ENCODE peak calls at places on chromosomes 6 and 20, in five cellular contexts. One of them, this sample, is unnamed.

GRCh38 chr6:159646731-159647130 is 46.3 kb downstream of the SOD2 start:
- DNase-seq in SK-N-SH: no peak
- DNase-seq in HL-60: no peak
- DNase-seq in stomach: no peak
- DNase-seq in HCT116: no peak
- DNase-seq in this sample: no peak

GRCh38 chr6:21095462-21095861 is 498.1 kb upstream of the SOX4 start:
- DNase-seq in stomach: no peak
- DNase-seq in HCT116: no peak
- DNase-seq in HL-60: no peak
- DNase-seq in SK-N-SH: no peak
- DNase-seq in this sample: no peak

GRCh38 chr6:140071115-140071514 is 696.7 kb upstream of the CITED2 start:
- DNase-seq in stomach: no peak
- DNase-seq in HL-60: no peak
- DNase-seq in SK-N-SH: peak
- DNase-seq in HCT116: no peak
- DNase-seq in this sample: no peak

GRCh38 chr6:20334334-20334733 is 67.3 kb upstream of the E2F3 start:
- DNase-seq in HL-60: no peak
- DNase-seq in SK-N-SH: no peak
- DNase-seq in stomach: no peak
- DNase-seq in HCT116: no peak
- DNase-seq in this sample: no peak

GRCh38 chr6:125182237-125183018 is 28.9 kb downstream of the TPD52L1 start:
- DNase-seq in SK-N-SH: no peak
- DNase-seq in stomach: no peak
- DNase-seq in HL-60: no peak
- DNase-seq in HCT116: no peak
- DNase-seq in this sample: no peak

GRCh38 chr6:100257661-100258395 is 206.9 kb downstream of the SIM1 start:
- DNase-seq in HCT116: peak
- DNase-seq in HL-60: no peak
- DNase-seq in stomach: no peak
- DNase-seq in SK-N-SH: no peak
- DNase-seq in this sample: no peak

GRCh38 chr6:77474286-77474956 is 11.1 kb upstream of the HTR1B start:
- DNase-seq in HL-60: no peak
- DNase-seq in stomach: no peak
- DNase-seq in SK-N-SH: no peak
- DNase-seq in HCT116: no peak
- DNase-seq in this sample: no peak

GRCh38 chr6:158536891-158537798 is 22.7 kb upstream of the TMEM181 start:
- DNase-seq in SK-N-SH: peak
- DNase-seq in HL-60: no peak
- DNase-seq in HCT116: peak
- DNase-seq in stomach: no peak
- DNase-seq in this sample: no peak

GRCh38 chr6:147205690-147206600 is 1.7 kb downstream of the STXBP5 start:
- DNase-seq in HCT116: no peak
- DNase-seq in SK-N-SH: peak
- DNase-seq in HL-60: no peak
- DNase-seq in stomach: no peak
- DNase-seq in this sample: no peak

GRCh38 chr6:48535569-48535968 is 424.6 kb upstream of the PTCHD4 start:
- DNase-seq in HCT116: no peak
- DNase-seq in stomach: no peak
- DNase-seq in HL-60: peak
- DNase-seq in SK-N-SH: no peak
- DNase-seq in this sample: no peak

GRCh38 chr20:4989570-4989969 is 11.7 kb downstream of the SLC23A2 start:
- DNase-seq in HL-60: no peak
- DNase-seq in stomach: no peak
- DNase-seq in SK-N-SH: no peak
- DNase-seq in HCT116: no peak
- DNase-seq in this sample: no peak

GRCh38 chr6:44122821-44123220 is 4.4 kb downstream of the MRPL14 start:
- DNase-seq in HL-60: no peak
- DNase-seq in stomach: no peak
- DNase-seq in SK-N-SH: no peak
- DNase-seq in HCT116: no peak
- DNase-seq in this sample: no peak

GRCh38 chr6:149529650-149530049 is 16.2 kb downstream of the PPIL4 start:
- DNase-seq in HL-60: no peak
- DNase-seq in HCT116: no peak
- DNase-seq in SK-N-SH: no peak
- DNase-seq in stomach: no peak
- DNase-seq in this sample: no peak

GRCh38 chr6:88982720-88983119 is 19.3 kb upstream of the RNGTT start:
- DNase-seq in HL-60: peak
- DNase-seq in SK-N-SH: peak
- DNase-seq in stomach: peak
- DNase-seq in HCT116: peak
- DNase-seq in this sample: peak

GRCh38 chr6:113306552-113307145 is 550.5 kb upstream of the MARCKS start:
- DNase-seq in HL-60: peak
- DNase-seq in HCT116: peak
- DNase-seq in SK-N-SH: no peak
- DNase-seq in stomach: peak
- DNase-seq in this sample: no peak

GRCh38 chr20:58990651-58991445 is 9.8 kb downstream of the NELFCD start:
- DNase-seq in stomach: no peak
- DNase-seq in HCT116: no peak
- DNase-seq in SK-N-SH: no peak
- DNase-seq in HL-60: no peak
- DNase-seq in this sample: no peak

GRCh38 chr6:126805861-126806260 is 312.6 kb upstream of the RSPO3 start:
- DNase-seq in stomach: no peak
- DNase-seq in HCT116: no peak
- DNase-seq in HL-60: no peak
- DNase-seq in SK-N-SH: no peak
- DNase-seq in this sample: no peak

GRCh38 chr6:10528170-10528981 is 7.2 kb downstream of the GCNT2 start:
- DNase-seq in SK-N-SH: no peak
- DNase-seq in stomach: peak
- DNase-seq in HCT116: no peak
- DNase-seq in HL-60: no peak
- DNase-seq in this sample: no peak

GRCh38 chr20:58647162-58647813 is 3.8 kb upstream of the STX16 start:
- DNase-seq in HCT116: no peak
- DNase-seq in stomach: no peak
- DNase-seq in SK-N-SH: peak
- DNase-seq in HL-60: no peak
- DNase-seq in this sample: no peak

GRCh38 chr6:34544052-34544604 is 12.0 kb downstream of the SPDEF start:
- DNase-seq in stomach: no peak
- DNase-seq in HL-60: no peak
- DNase-seq in HCT116: no peak
- DNase-seq in SK-N-SH: no peak
- DNase-seq in this sample: no peak

GRCh38 chr6:87756858-87757257 is 54.8 kb upstream of the AKIRIN2 start:
- DNase-seq in stomach: no peak
- DNase-seq in HL-60: peak
- DNase-seq in SK-N-SH: no peak
- DNase-seq in HCT116: no peak
- DNase-seq in this sample: peak

GRCh38 chr20:62198496-62198895 is 15.7 kb downstream of the MTG2 start:
- DNase-seq in HCT116: no peak
- DNase-seq in SK-N-SH: no peak
- DNase-seq in stomach: no peak
- DNase-seq in HL-60: no peak
- DNase-seq in this sample: no peak

GRCh38 chr20:34515484-34516037 is 661 bp upstream of the DYNLRB1 start:
- DNase-seq in HL-60: peak
- DNase-seq in SK-N-SH: peak
- DNase-seq in HCT116: no peak
- DNase-seq in stomach: peak
- DNase-seq in this sample: peak

GRCh38 chr6:113879186-113880096 is 22.3 kb downstream of the MARCKS start:
- DNase-seq in HCT116: peak
- DNase-seq in HL-60: peak
- DNase-seq in stomach: peak
- DNase-seq in SK-N-SH: peak
- DNase-seq in this sample: no peak

GRCh38 chr6:101392561-101393230 is 812 bp upstream of the GRIK2 start:
- DNase-seq in SK-N-SH: peak
- DNase-seq in HL-60: no peak
- DNase-seq in stomach: no peak
- DNase-seq in HCT116: no peak
- DNase-seq in this sample: no peak

GRCh38 chr6:140284871-140285270 is 910.4 kb upstream of the CITED2 start:
- DNase-seq in stomach: no peak
- DNase-seq in HCT116: no peak
- DNase-seq in HL-60: no peak
- DNase-seq in SK-N-SH: no peak
- DNase-seq in this sample: no peak

GRCh38 chr6:81895511-81896185 is 143.2 kb upstream of the TENT5A start:
- DNase-seq in SK-N-SH: no peak
- DNase-seq in HL-60: no peak
- DNase-seq in stomach: no peak
- DNase-seq in HCT116: no peak
- DNase-seq in this sample: no peak

GRCh38 chr6:22926613-22927348 is 357.4 kb downstream of the HDGFL1 start:
- DNase-seq in stomach: no peak
- DNase-seq in SK-N-SH: peak
- DNase-seq in HL-60: no peak
- DNase-seq in HCT116: no peak
- DNase-seq in this sample: no peak

GRCh38 chr6:150273457-150274309 is 95.1 kb upstream of the IYD start:
- DNase-seq in HCT116: no peak
- DNase-seq in HL-60: no peak
- DNase-seq in stomach: no peak
- DNase-seq in SK-N-SH: no peak
- DNase-seq in this sample: no peak

GRCh38 chr20:38581013-38581412 is at the start of gene ADIG:
- DNase-seq in stomach: no peak
- DNase-seq in HL-60: no peak
- DNase-seq in SK-N-SH: no peak
- DNase-seq in HCT116: no peak
- DNase-seq in this sample: no peak

GRCh38 chr20:41425180-41425884 is 58.7 kb upstream of the EMILIN3 start:
- DNase-seq in HL-60: no peak
- DNase-seq in HCT116: no peak
- DNase-seq in stomach: no peak
- DNase-seq in SK-N-SH: no peak
- DNase-seq in this sample: no peak

GRCh38 chr20:9344080-9344920 is 170.1 kb upstream of the LAMP5 start:
- DNase-seq in HL-60: no peak
- DNase-seq in stomach: no peak
- DNase-seq in HCT116: no peak
- DNase-seq in SK-N-SH: no peak
- DNase-seq in this sample: no peak

GRCh38 chr6:139472341-139473038 is 98.0 kb upstream of the CITED2 start:
- DNase-seq in stomach: no peak
- DNase-seq in HCT116: no peak
- DNase-seq in SK-N-SH: no peak
- DNase-seq in HL-60: peak
- DNase-seq in this sample: no peak

GRCh38 chr6:164252952-164253351 is 838.4 kb downstream of the QKI start:
- DNase-seq in stomach: no peak
- DNase-seq in HCT116: no peak
- DNase-seq in SK-N-SH: no peak
- DNase-seq in HL-60: no peak
- DNase-seq in this sample: no peak

GRCh38 chr6:116847234-116847633 is 18.4 kb upstream of the GPRC6A start:
- DNase-seq in HL-60: no peak
- DNase-seq in HCT116: peak
- DNase-seq in stomach: no peak
- DNase-seq in SK-N-SH: peak
- DNase-seq in this sample: no peak

GRCh38 chr6:170290306-170291128 is at the start of gene DLL1:
- DNase-seq in HL-60: peak
- DNase-seq in HCT116: no peak
- DNase-seq in stomach: peak
- DNase-seq in SK-N-SH: peak
- DNase-seq in this sample: no peak

GRCh38 chr6:148455225-148455624 is 112.6 kb downstream of the SASH1 start:
- DNase-seq in HL-60: no peak
- DNase-seq in SK-N-SH: no peak
- DNase-seq in stomach: no peak
- DNase-seq in HCT116: no peak
- DNase-seq in this sample: no peak

GRCh38 chr6:148457137-148457842 is 114.7 kb downstream of the SASH1 start:
- DNase-seq in SK-N-SH: no peak
- DNase-seq in stomach: no peak
- DNase-seq in HL-60: no peak
- DNase-seq in HCT116: no peak
- DNase-seq in this sample: no peak

GRCh38 chr6:148455674-148456559 is 113.3 kb downstream of the SASH1 start:
- DNase-seq in SK-N-SH: no peak
- DNase-seq in HCT116: no peak
- DNase-seq in stomach: no peak
- DNase-seq in HL-60: no peak
- DNase-seq in this sample: no peak

GRCh38 chr6:148459228-148459627 is 116.6 kb downstream of the SASH1 start:
- DNase-seq in stomach: no peak
- DNase-seq in HCT116: no peak
- DNase-seq in HL-60: no peak
- DNase-seq in SK-N-SH: no peak
- DNase-seq in this sample: no peak

GRCh38 chr6:148457843-148458159 is 115.2 kb downstream of the SASH1 start:
- DNase-seq in HL-60: no peak
- DNase-seq in stomach: no peak
- DNase-seq in HCT116: no peak
- DNase-seq in SK-N-SH: no peak
- DNase-seq in this sample: no peak
- TF ChIP-seq POLR2AphosphoS5 in HL-60: no peak
- TF ChIP-seq POLR2AphosphoS5 in stomach: no peak
- TF ChIP-seq POLR2AphosphoS5 in HCT116: no peak
- TF ChIP-seq POLR2AphosphoS5 in SK-N-SH: no peak
- TF ChIP-seq POLR2AphosphoS5 in this sample: no peak

GRCh38 chr6:3526962-3527796 is 70.3 kb upstream of the SLC22A23 start:
- DNase-seq in stomach: no peak
- DNase-seq in HCT116: no peak
- DNase-seq in SK-N-SH: no peak
- DNase-seq in HL-60: no peak
- DNase-seq in this sample: no peak
- TF ChIP-seq POLR2AphosphoS5 in stomach: no peak
- TF ChIP-seq POLR2AphosphoS5 in HCT116: no peak
- TF ChIP-seq POLR2AphosphoS5 in SK-N-SH: no peak
- TF ChIP-seq POLR2AphosphoS5 in HL-60: no peak
- TF ChIP-seq POLR2AphosphoS5 in this sample: no peak

GRCh38 chr6:75874224-75874623 is 125.2 kb downstream of the MYO6 start:
- DNase-seq in HCT116: no peak
- DNase-seq in stomach: no peak
- DNase-seq in HL-60: no peak
- DNase-seq in SK-N-SH: no peak
- DNase-seq in this sample: no peak

GRCh38 chr6:75876152-75876551 is 127.1 kb downstream of the MYO6 start:
- DNase-seq in SK-N-SH: no peak
- DNase-seq in HCT116: no peak
- DNase-seq in HL-60: no peak
- DNase-seq in stomach: no peak
- DNase-seq in this sample: no peak

GRCh38 chr6:75870389-75870788 is 121.3 kb downstream of the MYO6 start:
- DNase-seq in stomach: no peak
- DNase-seq in SK-N-SH: no peak
- DNase-seq in HCT116: no peak
- DNase-seq in HL-60: no peak
- DNase-seq in this sample: no peak
- TF ChIP-seq POLR2AphosphoS5 in stomach: no peak
- TF ChIP-seq POLR2AphosphoS5 in SK-N-SH: no peak
- TF ChIP-seq POLR2AphosphoS5 in HCT116: no peak
- TF ChIP-seq POLR2AphosphoS5 in HL-60: no peak
- TF ChIP-seq POLR2AphosphoS5 in this sample: no peak

GRCh38 chr20:44115181-44115580 is 71.8 kb downstream of the JPH2 start:
- DNase-seq in HL-60: no peak
- DNase-seq in HCT116: no peak
- DNase-seq in SK-N-SH: no peak
- DNase-seq in stomach: no peak
- DNase-seq in this sample: no peak
- TF ChIP-seq POLR2AphosphoS5 in HL-60: no peak
- TF ChIP-seq POLR2AphosphoS5 in HCT116: no peak
- TF ChIP-seq POLR2AphosphoS5 in SK-N-SH: no peak
- TF ChIP-seq POLR2AphosphoS5 in stomach: no peak
- TF ChIP-seq POLR2AphosphoS5 in this sample: no peak

This sample was measured in GM12892.